ENCODE peak calls at places on chromosome 12, in eight cellular contexts. One of them, this sample, is unnamed.

GRCh38 chr12:7806863-7807487 is 17.8 kb downstream of the NANOG start:
- DNase-seq in endothelial cell of umbilical vein: peak; percentile 88
- DNase-seq in K562: peak; percentile 74
- DNase-seq in HepG2: peak; percentile 64
- DNase-seq in GM23338: peak; percentile 90
- DNase-seq in H1: peak; percentile 95
- DNase-seq in GM12878: peak; percentile 13
- DNase-seq in HCT116: peak; percentile 61
- DNase-seq in this sample: peak; percentile 62

GRCh38 chr12:76685246-76685678 is 78.7 kb upstream of the ZDHHC17 start:
- DNase-seq in K562: no peak
- DNase-seq in H1: no peak
- DNase-seq in HepG2: no peak
- DNase-seq in GM12878: no peak
- DNase-seq in endothelial cell of umbilical vein: peak; percentile 46
- DNase-seq in GM23338: peak; percentile 46
- DNase-seq in HCT116: no peak
- DNase-seq in this sample: no peak

GRCh38 chr12:42213954-42214426 is 24.1 kb downstream of the YAF2 start:
- DNase-seq in K562: no peak
- DNase-seq in HepG2: no peak
- DNase-seq in HCT116: no peak
- DNase-seq in GM12878: no peak
- DNase-seq in GM23338: no peak
- DNase-seq in H1: no peak
- DNase-seq in endothelial cell of umbilical vein: peak; percentile 24
- DNase-seq in this sample: no peak

GRCh38 chr12:66959276-66959675 is 280.4 kb upstream of the GRIP1 start:
- DNase-seq in H1: no peak
- DNase-seq in HepG2: no peak
- DNase-seq in HCT116: no peak
- DNase-seq in K562: no peak
- DNase-seq in GM23338: no peak
- DNase-seq in GM12878: no peak
- DNase-seq in endothelial cell of umbilical vein: no peak
- DNase-seq in this sample: no peak

GRCh38 chr12:83378186-83378727 is 691.6 kb downstream of the TMTC2 start:
- DNase-seq in HepG2: no peak
- DNase-seq in GM12878: no peak
- DNase-seq in HCT116: no peak
- DNase-seq in K562: no peak
- DNase-seq in GM23338: no peak
- DNase-seq in H1: no peak
- DNase-seq in endothelial cell of umbilical vein: no peak
- DNase-seq in this sample: no peak

GRCh38 chr12:121536058-121536928 is 44.5 kb downstream of the KDM2B start:
- DNase-seq in GM12878: no peak
- DNase-seq in endothelial cell of umbilical vein: peak; percentile 60
- DNase-seq in GM23338: peak; percentile 91
- DNase-seq in H1: peak; percentile 84
- DNase-seq in K562: peak; percentile 80
- DNase-seq in HepG2: no peak
- DNase-seq in HCT116: no peak
- DNase-seq in this sample: peak; percentile 37

GRCh38 chr12:9039397-9039977 is 50.1 kb downstream of the KLRG1 start:
- DNase-seq in HepG2: peak; percentile 47
- DNase-seq in H1: no peak
- DNase-seq in GM12878: no peak
- DNase-seq in endothelial cell of umbilical vein: peak; percentile 63
- DNase-seq in HCT116: peak; percentile 18
- DNase-seq in K562: peak; percentile 39
- DNase-seq in GM23338: peak; percentile 79
- DNase-seq in this sample: no peak

GRCh38 chr12:11812558-11813421 is 163.3 kb downstream of the ETV6 start:
- DNase-seq in K562: no peak
- DNase-seq in GM12878: no peak
- DNase-seq in GM23338: peak; percentile 70
- DNase-seq in endothelial cell of umbilical vein: peak; percentile 59
- DNase-seq in HCT116: no peak
- DNase-seq in H1: peak; percentile 66
- DNase-seq in HepG2: peak; percentile 78
- DNase-seq in this sample: no peak

GRCh38 chr12:111598637-111599458 is at the start of gene ATXN2:
- DNase-seq in H1: no peak
- DNase-seq in HepG2: no peak
- DNase-seq in GM23338: peak; percentile 77
- DNase-seq in HCT116: no peak
- DNase-seq in K562: peak; percentile 88
- DNase-seq in endothelial cell of umbilical vein: peak; percentile 46
- DNase-seq in GM12878: no peak
- DNase-seq in this sample: no peak

GRCh38 chr12:49733219-49734017 is 7.9 kb upstream of the TMBIM6 start:
- DNase-seq in GM12878: no peak
- DNase-seq in H1: peak; percentile 53
- DNase-seq in endothelial cell of umbilical vein: no peak
- DNase-seq in HepG2: peak; percentile 39
- DNase-seq in HCT116: no peak
- DNase-seq in GM23338: peak; percentile 63
- DNase-seq in K562: no peak
- DNase-seq in this sample: no peak

GRCh38 chr12:2488131-2488530 is 306.6 kb upstream of the FKBP4 start:
- DNase-seq in endothelial cell of umbilical vein: no peak
- DNase-seq in K562: no peak
- DNase-seq in H1: no peak
- DNase-seq in GM12878: no peak
- DNase-seq in HepG2: no peak
- DNase-seq in GM23338: no peak
- DNase-seq in HCT116: no peak
- DNase-seq in this sample: no peak

GRCh38 chr12:110149104-110149660 is 25.0 kb downstream of the IFT81 start:
- DNase-seq in K562: no peak
- DNase-seq in GM23338: no peak
- DNase-seq in HCT116: no peak
- DNase-seq in GM12878: peak; percentile 16
- DNase-seq in HepG2: no peak
- DNase-seq in endothelial cell of umbilical vein: no peak
- DNase-seq in H1: no peak
- DNase-seq in this sample: no peak

GRCh38 chr12:106118-106561 is 39.6 kb downstream of the IQSEC3 start:
- DNase-seq in GM23338: peak; percentile 77
- DNase-seq in H1: no peak
- DNase-seq in HCT116: peak; percentile 7
- DNase-seq in K562: peak; percentile 19
- DNase-seq in endothelial cell of umbilical vein: no peak
- DNase-seq in HepG2: peak; percentile 17
- DNase-seq in GM12878: peak; percentile 68
- DNase-seq in this sample: no peak

GRCh38 chr12:98754095-98754494 is 109.0 kb downstream of the APAF1 start:
- DNase-seq in H1: no peak
- DNase-seq in GM12878: peak; percentile 85
- DNase-seq in K562: peak; percentile 42
- DNase-seq in endothelial cell of umbilical vein: no peak
- DNase-seq in HepG2: peak; percentile 67
- DNase-seq in HCT116: no peak
- DNase-seq in GM23338: no peak
- DNase-seq in this sample: no peak

GRCh38 chr12:95820096-95820703 is 29.6 kb upstream of the NTN4 start:
- DNase-seq in K562: peak; percentile 22
- DNase-seq in endothelial cell of umbilical vein: peak; percentile 75
- DNase-seq in GM23338: peak; percentile 64
- DNase-seq in HCT116: peak; percentile 41
- DNase-seq in HepG2: peak; percentile 62
- DNase-seq in H1: no peak
- DNase-seq in GM12878: no peak
- DNase-seq in this sample: no peak

GRCh38 chr12:47414511-47414910 is 291.3 kb downstream of the RPAP3 start:
- DNase-seq in K562: no peak
- DNase-seq in H1: no peak
- DNase-seq in GM12878: no peak
- DNase-seq in HCT116: no peak
- DNase-seq in GM23338: no peak
- DNase-seq in HepG2: no peak
- DNase-seq in endothelial cell of umbilical vein: no peak
- DNase-seq in this sample: no peak

GRCh38 chr12:51801027-51801426 is 47.5 kb downstream of the FIGNL2 start:
- DNase-seq in K562: no peak
- DNase-seq in H1: no peak
- DNase-seq in GM23338: no peak
- DNase-seq in HCT116: no peak
- DNase-seq in GM12878: no peak
- DNase-seq in endothelial cell of umbilical vein: no peak
- DNase-seq in HepG2: no peak
- DNase-seq in this sample: no peak

DNA sequence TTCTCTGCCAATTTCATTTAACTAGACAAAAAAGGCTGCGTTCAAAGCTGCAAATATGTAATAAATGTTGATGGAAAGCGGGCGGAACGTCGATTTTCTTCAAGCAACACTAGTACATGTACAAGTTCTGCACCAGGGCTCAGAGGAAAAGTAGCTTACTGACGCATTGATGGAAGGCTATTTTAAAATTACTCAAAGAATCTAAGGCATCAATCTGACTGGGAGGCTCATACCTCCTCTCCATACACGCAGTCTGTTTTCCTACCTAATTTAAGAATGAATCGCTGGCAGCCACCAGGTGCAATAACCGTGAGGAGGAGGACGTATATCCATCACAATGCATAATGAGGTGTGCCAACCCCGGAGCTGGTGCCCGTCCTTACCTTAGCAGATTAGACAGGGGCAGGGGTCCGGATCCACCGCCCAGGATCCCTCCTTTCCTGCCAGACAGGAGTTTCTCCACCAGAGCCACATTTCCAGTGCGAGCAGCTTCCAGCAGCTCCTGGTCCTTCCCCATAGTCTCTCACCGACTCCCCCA is 946 bp downstream of the ANKS1B start:
- DNase-seq in HCT116: no peak
- DNase-seq in H1: peak; percentile 59
- DNase-seq in K562: no peak
- DNase-seq in HepG2: no peak
- DNase-seq in GM23338: no peak
- DNase-seq in GM12878: no peak
- DNase-seq in endothelial cell of umbilical vein: peak; percentile 2
- DNase-seq in this sample: no peak
- H3K4me3 ChIP-seq in HCT116: no peak overlapping the region
- H3K4me3 ChIP-seq in H1: peak overlapping the region; percentile 38
- H3K4me3 ChIP-seq in K562: no peak overlapping the region
- H3K4me3 ChIP-seq in HepG2: no peak overlapping the region
- H3K4me3 ChIP-seq in GM23338: peak overlapping the region; percentile 79
- H3K4me3 ChIP-seq in GM12878: no peak overlapping the region
- H3K4me3 ChIP-seq in endothelial cell of umbilical vein: no peak overlapping the region
- H3K4me3 ChIP-seq in this sample: peak overlapping the region; percentile 79

GRCh38 chr12:113056631-113057488 is at the start of gene DTX1:
- DNase-seq in K562: peak; percentile 24
- DNase-seq in H1: no peak
- DNase-seq in GM23338: peak; percentile 48
- DNase-seq in HCT116: no peak
- DNase-seq in endothelial cell of umbilical vein: no peak
- DNase-seq in GM12878: no peak
- DNase-seq in HepG2: no peak
- DNase-seq in this sample: no peak
- TF ChIP-seq EZH2 in K562: no peak
- TF ChIP-seq EZH2 in H1: peak; percentile 53
- TF ChIP-seq EZH2 in GM23338: no peak
- TF ChIP-seq EZH2 in HCT116: no peak
- TF ChIP-seq EZH2 in endothelial cell of umbilical vein: peak; percentile 79
- TF ChIP-seq EZH2 in GM12878: no peak
- TF ChIP-seq EZH2 in HepG2: no peak
- TF ChIP-seq EZH2 in this sample: no peak

DNA sequence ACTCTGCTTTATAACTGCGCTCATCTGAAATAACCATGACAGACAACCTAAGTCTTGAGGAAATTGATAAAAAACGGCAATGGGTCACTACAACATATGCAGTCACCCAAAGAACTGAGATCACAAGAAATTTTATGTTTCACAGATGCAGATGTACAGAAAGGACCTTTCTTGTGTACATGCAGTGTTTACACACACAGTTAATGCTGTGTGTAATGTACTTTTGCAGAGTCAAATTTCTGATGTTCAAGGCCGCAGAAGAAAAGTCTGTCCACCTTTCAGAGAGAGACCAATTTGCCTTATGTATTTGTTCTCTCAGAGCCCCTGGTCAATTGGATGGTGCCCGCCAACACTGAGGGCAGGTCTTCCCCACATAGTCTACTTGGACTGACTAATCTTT is 23.0 kb upstream of the TBK1 start:
- DNase-seq in K562: no peak
- DNase-seq in H1: no peak
- DNase-seq in GM12878: no peak
- DNase-seq in endothelial cell of umbilical vein: no peak
- DNase-seq in GM23338: no peak
- DNase-seq in HepG2: no peak
- DNase-seq in HCT116: no peak
- DNase-seq in this sample: no peak
- TF ChIP-seq POLR2AphosphoS5 in K562: no peak
- TF ChIP-seq POLR2AphosphoS5 in H1: no peak
- TF ChIP-seq POLR2AphosphoS5 in GM12878: no peak
- TF ChIP-seq POLR2AphosphoS5 in endothelial cell of umbilical vein: no peak
- TF ChIP-seq POLR2AphosphoS5 in GM23338: no peak
- TF ChIP-seq POLR2AphosphoS5 in HepG2: no peak
- TF ChIP-seq POLR2AphosphoS5 in HCT116: no peak
- TF ChIP-seq POLR2AphosphoS5 in this sample: no peak

GRCh38 chr12:107491856-107492255 is 193.7 kb upstream of the PWP1 start:
- DNase-seq in endothelial cell of umbilical vein: no peak
- DNase-seq in H1: no peak
- DNase-seq in GM12878: no peak
- DNase-seq in K562: no peak
- DNase-seq in GM23338: no peak
- DNase-seq in HepG2: no peak
- DNase-seq in HCT116: no peak
- DNase-seq in this sample: no peak

GRCh38 chr12:107492393-107493134 is 193.0 kb upstream of the PWP1 start:
- DNase-seq in endothelial cell of umbilical vein: no peak
- DNase-seq in HCT116: no peak
- DNase-seq in GM12878: no peak
- DNase-seq in H1: no peak
- DNase-seq in HepG2: peak; percentile 40
- DNase-seq in GM23338: no peak
- DNase-seq in K562: no peak
- DNase-seq in this sample: no peak

GRCh38 chr12:107493135-107493494 is 192.5 kb upstream of the PWP1 start:
- DNase-seq in endothelial cell of umbilical vein: no peak
- DNase-seq in K562: no peak
- DNase-seq in HCT116: no peak
- DNase-seq in GM23338: no peak
- DNase-seq in HepG2: no peak
- DNase-seq in H1: no peak
- DNase-seq in GM12878: no peak
- DNase-seq in this sample: no peak

GRCh38 chr12:107494331-107494730 is 191.3 kb upstream of the PWP1 start:
- DNase-seq in HepG2: no peak
- DNase-seq in K562: no peak
- DNase-seq in GM12878: no peak
- DNase-seq in HCT116: no peak
- DNase-seq in endothelial cell of umbilical vein: no peak
- DNase-seq in GM23338: no peak
- DNase-seq in H1: no peak
- DNase-seq in this sample: no peak

DNA sequence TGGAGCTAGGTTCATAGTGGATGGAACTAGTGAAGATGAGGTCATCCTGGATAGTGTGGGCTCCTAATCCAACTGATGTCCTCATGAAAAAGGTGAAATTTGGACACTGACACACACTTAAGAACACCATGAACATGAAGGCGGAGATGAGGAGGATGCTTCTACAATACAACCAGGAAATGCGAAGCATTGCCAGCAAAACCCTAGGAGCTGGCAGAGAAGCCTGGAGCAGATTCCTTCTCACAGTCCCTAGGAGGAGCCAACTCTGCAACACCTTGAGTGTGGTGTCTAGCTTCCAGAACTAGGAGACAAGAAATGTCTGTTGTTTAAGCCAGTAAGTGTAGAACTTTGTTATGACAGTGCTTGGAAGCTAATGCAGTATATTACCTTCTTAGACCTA is 192.0 kb upstream of the PWP1 start:
- DNase-seq in GM23338: no peak
- DNase-seq in GM12878: no peak
- DNase-seq in HCT116: no peak
- DNase-seq in endothelial cell of umbilical vein: no peak
- DNase-seq in H1: no peak
- DNase-seq in HepG2: no peak
- DNase-seq in K562: no peak
- DNase-seq in this sample: no peak
- H3K4me3 ChIP-seq in GM23338: no peak overlapping the region
- H3K4me3 ChIP-seq in GM12878: no peak overlapping the region
- H3K4me3 ChIP-seq in HCT116: no peak overlapping the region
- H3K4me3 ChIP-seq in endothelial cell of umbilical vein: no peak overlapping the region
- H3K4me3 ChIP-seq in H1: no peak overlapping the region
- H3K4me3 ChIP-seq in HepG2: no peak overlapping the region
- H3K4me3 ChIP-seq in K562: no peak overlapping the region
- H3K4me3 ChIP-seq in this sample: no peak overlapping the region